ENCODE peak calls at places on chromosomes 3 and 15, in four cellular contexts. O, H, I and K are unnamed samples.

GRCh38 chr15:29233566-29233965 is 36.1 kb downstream of the NSMCE3 start:
- DNase-seq in I (no peak), O (no peak), H (no peak), K (no peak)

GRCh38 chr3:150887031-150887430 is 18.2 kb downstream of the MINDY4B start:
- DNase-seq in I (no peak), O (no peak), H (no peak), K (no peak)

GRCh38 chr15:65087411-65087810 is 10.9 kb downstream of the KBTBD13 start:
- DNase-seq in I (no peak), H (no peak), O (no peak), K (no peak)

GRCh38 chr3:178754852-178755510 is 218.7 kb downstream of the KCNMB2 start:
- DNase-seq in H (no peak), I (no peak), O (no peak), K (no peak)

GRCh38 chr3:10286596-10287295 is 6.0 kb downstream of the GHRL start:
- DNase-seq in H (no peak), I (peak), O (peak), K (peak)

GRCh38 chr15:96171842-96172241 is 158.7 kb upstream of the NR2F2 start:
- DNase-seq in O (no peak), H (no peak), I (no peak), K (peak)

GRCh38 chr3:195556390-195556789 is 13.3 kb upstream of the PPP1R2 start:
- DNase-seq in O (no peak), H (peak), I (no peak), K (no peak)

GRCh38 chr3:135106445-135106844 is 311.4 kb downstream of the EPHB1 start:
- DNase-seq in O (peak), H (peak), I (no peak), K (peak)

GRCh38 chr15:92444631-92445030 is 51.0 kb downstream of the ST8SIA2 start:
- DNase-seq in O (no peak), H (no peak), I (no peak), K (no peak)

GRCh38 chr15:62426387-62426956 is 261.4 kb upstream of the C2CD4B start:
- DNase-seq in H (no peak), O (no peak), I (no peak), K (peak)

GRCh38 chr3:130835483-130835882 is 58.4 kb upstream of the ATP2C1 start:
- DNase-seq in I (no peak), H (no peak), O (no peak), K (no peak)

GRCh38 chr3:63679181-63679580 is 26.7 kb downstream of the SNTN start:
- DNase-seq in O (no peak), I (no peak), H (no peak), K (no peak)

GRCh38 chr15:95032181-95032580 is 800.8 kb downstream of the MCTP2 start:
- DNase-seq in O (no peak), I (no peak), H (no peak), K (no peak)

GRCh38 chr15:65172531-65172930 is 12.6 kb downstream of the CLPX start:
- DNase-seq in H (no peak), O (no peak), I (no peak), K (no peak)

GRCh38 chr3:12993022-12993622 is 80.1 kb downstream of the IQSEC1 start:
- DNase-seq in I (no peak), H (peak), O (peak), K (peak)

GRCh38 chr3:193827039-193827669 is 234.1 kb downstream of the OPA1 start:
- DNase-seq in O (no peak), I (no peak), H (no peak), K (no peak)
- TF ChIP-seq FOSL1 in O (no peak), I (no peak), H (no peak), K (no peak)

GRCh38 chr3:170799009-170799408 is 71.0 kb downstream of the RPL22L1 start:
- DNase-seq in I (no peak), O (no peak), H (no peak), K (no peak)

GRCh38 chr3:170801597-170801996 is 68.4 kb downstream of the RPL22L1 start:
- DNase-seq in O (no peak), H (no peak), I (no peak), K (no peak)

GRCh38 chr3:170804095-170804494 is 65.9 kb downstream of the RPL22L1 start:
- DNase-seq in O (no peak), I (no peak), H (no peak), K (no peak)

GRCh38 chr3:170806141-170806540 is 63.9 kb downstream of the RPL22L1 start:
- DNase-seq in O (no peak), I (no peak), H (no peak), K (no peak)

GRCh38 chr3:170802164-170803151 is 67.5 kb downstream of the RPL22L1 start:
- DNase-seq in I (no peak), H (peak), O (no peak), K (no peak)
- TF ChIP-seq MAX in I (no peak), H (no peak), O (no peak), K (no peak)

GRCh38 chr3:42666577-42666998 is 13.1 kb downstream of the ZBTB47 start:
- DNase-seq in I (no peak), H (no peak), O (no peak), K (no peak)
- TF ChIP-seq FOSL1 in I (no peak), H (no peak), O (no peak), K (no peak)

GRCh38 chr3:147411777-147412176 is 2.6 kb downstream of the ZIC1 start:
- DNase-seq in H (no peak), O (no peak), I (no peak), K (no peak)
- TF ChIP-seq MAX in H (no peak), O (no peak), I (no peak), K (no peak)

GRCh38 chr3:177523072-177523675 is 325.9 kb upstream of the TBL1XR1 start:
- DNase-seq in H (no peak), O (no peak), I (no peak), K (no peak)
- TF ChIP-seq FOSL1 in H (no peak), O (no peak), I (no peak), K (no peak)

GRCh38 chr3:169449012-169449411 is 214.5 kb downstream of the MECOM start:
- DNase-seq in I (no peak), H (no peak), O (no peak), K (no peak)
- TF ChIP-seq MAX in I (no peak), H (no peak), O (no peak), K (no peak)